ENCODE peak calls at places on chromosomes 12 and 14, in nine cellular contexts. K is adrenal gland; R is CD8-positive, alpha-beta memory T cell; D is IMR-90; S is cardiac muscle cell; X is neural progenitor cell; H is stomach; J is ovary; Y is effector memory CD4-positive, alpha-beta T cell. G is an unnamed sample.

GRCh38 chr14:53934778-53935414 is 21.7 kb downstream of the BMP4 start:
- DNase-seq in K (no peak), H (no peak), R (no peak), S (no peak), X (no peak), D (no peak), Y (no peak), J (no peak), G (no peak)

GRCh38 chr14:66388516-66388915 is 97.7 kb upstream of the CCDC196 start:
- DNase-seq in S (no peak), D (no peak), X (no peak), K (no peak), H (no peak), R (no peak), Y (no peak), J (no peak), G (no peak)

GRCh38 chr12:62933871-62934798 is 815 bp downstream of the PPM1H start:
- DNase-seq in H (peak; percentile 52), K (peak; percentile 43), J (peak; percentile 61), R (no peak), S (peak; percentile 61), X (peak; percentile 65), Y (no peak), D (peak; percentile 4), G (peak; percentile 54)

GRCh38 chr14:64232095-64232830 is 61.9 kb downstream of the ESR2 start:
- DNase-seq in S (no peak), R (no peak), Y (no peak), H (no peak), X (no peak), K (peak; percentile 87), D (peak; percentile 96), J (no peak), G (no peak)

GRCh38 chr14:97061714-97062113 is 264.5 kb downstream of the VRK1 start:
- DNase-seq in D (no peak), R (no peak), H (no peak), Y (no peak), J (no peak), X (no peak), S (no peak), K (no peak), G (no peak)

GRCh38 chr12:94584370-94584769 is 66.0 kb downstream of the TMCC3 start:
- DNase-seq in S (no peak), R (no peak), K (no peak), X (no peak), Y (no peak), J (no peak), H (no peak), D (no peak), G (no peak)

GRCh38 chr14:88168498-88169165 is 154.4 kb downstream of the KCNK10 start:
- DNase-seq in J (no peak), H (peak; percentile 57), S (peak; percentile 30), D (peak; percentile 16), Y (peak; percentile 29), K (peak; percentile 52), X (peak; percentile 36), R (peak; percentile 50), G (peak; percentile 21)

GRCh38 chr12:57487055-57487596 is 742 bp upstream of the MARS1 start:
- DNase-seq in D (no peak), R (no peak), H (no peak), J (no peak), S (no peak), K (no peak), X (no peak), Y (no peak), G (no peak)

GRCh38 chr14:65010211-65010931 is 23.7 kb downstream of the FNTB start:
- DNase-seq in X (no peak), K (no peak), J (no peak), R (no peak), D (no peak), Y (no peak), H (no peak), S (no peak), G (no peak)

GRCh38 chr12:12922191-12922616 is 29.8 kb downstream of the GPRC5D start:
- DNase-seq in R (no peak), J (no peak), D (peak; percentile 76), K (no peak), X (no peak), Y (no peak), H (no peak), S (no peak), G (peak; percentile 38)

GRCh38 chr12:115597157-115597712 is 680.3 kb downstream of the MED13L start:
- DNase-seq in H (no peak), R (no peak), D (peak; percentile 35), X (no peak), Y (no peak), S (no peak), J (no peak), K (no peak), G (no peak)

GRCh38 chr12:130748786-130749185 is 32.7 kb upstream of the RIMBP2 start:
- DNase-seq in S (no peak), X (no peak), R (no peak), D (no peak), H (no peak), J (no peak), K (no peak), Y (no peak), G (no peak)

GRCh38 chr14:100531591-100532121 is 55.6 kb downstream of the BEGAIN start:
- DNase-seq in K (no peak), H (peak; percentile 17), D (no peak), R (no peak), Y (no peak), J (peak; percentile 37), X (no peak), S (no peak), G (no peak)

GRCh38 chr14:39229222-39229543 is 4.5 kb upstream of the MIA2 start:
- DNase-seq in H (no peak), K (no peak), Y (peak; percentile 26), D (peak; percentile 7), X (no peak), J (no peak), R (peak; percentile 74), S (no peak), G (no peak)

GRCh38 chr14:32808574-32809098 is 130.0 kb upstream of the NPAS3 start:
- DNase-seq in K (no peak), D (no peak), X (no peak), R (no peak), Y (no peak), H (no peak), S (no peak), J (no peak), G (peak; percentile 21)

DNA sequence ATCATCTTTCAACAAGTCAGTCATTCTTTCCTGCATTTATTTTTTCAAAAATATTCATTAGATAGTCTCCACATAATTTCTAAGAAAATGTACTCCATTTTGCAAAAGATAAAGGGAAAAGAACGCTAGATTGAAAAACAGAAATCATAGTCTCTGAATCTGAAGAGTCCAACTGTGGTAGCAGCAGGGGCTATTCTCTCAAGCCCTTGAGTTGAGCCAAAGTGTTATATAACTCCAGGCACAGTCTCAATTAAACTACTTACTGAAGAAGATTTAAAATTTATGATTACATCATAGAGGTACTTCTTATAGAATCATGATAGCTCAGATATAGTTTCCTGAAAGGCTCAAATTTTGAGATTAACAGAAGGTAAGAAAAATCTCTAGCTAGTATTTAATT is 5.8 kb downstream of the LDHB start:
- DNase-seq in D (no peak), J (no peak), R (no peak), X (no peak), H (no peak), Y (no peak), K (no peak), S (no peak), G (no peak)
- H3K4me1 ChIP-seq in D (peaks cover 3% of the 10 kb centered on the region), J (peaks cover 2% of the 10 kb centered on the region), R (peaks cover 71% of the 10 kb centered on the region), X (peaks cover 37% of the 10 kb centered on the region), H (peaks cover 62% of the 10 kb centered on the region), Y (peaks cover 29% of the 10 kb centered on the region), K (peaks cover 3% of the 10 kb centered on the region), S (peaks cover 11% of the 10 kb centered on the region), G (peaks cover 79% of the 10 kb centered on the region)

DNA sequence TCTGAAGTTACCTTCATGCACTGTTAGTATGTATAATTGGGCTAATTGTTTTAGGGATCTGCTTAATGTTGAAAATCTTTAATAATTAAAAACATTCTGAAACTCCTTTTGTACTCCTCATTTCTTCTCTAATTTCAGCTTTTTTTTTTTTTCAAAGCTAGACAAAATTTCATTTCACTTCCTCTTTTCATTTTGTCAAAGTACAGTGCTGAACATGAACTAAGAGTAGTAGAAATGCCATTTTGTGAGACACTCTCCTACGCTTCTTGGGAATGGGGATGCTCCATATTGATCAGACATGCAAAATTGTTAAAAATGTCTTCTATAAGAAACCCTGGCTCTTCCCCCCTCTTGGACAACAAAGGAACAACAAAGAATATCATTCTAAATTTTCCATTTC is 1.7 kb downstream of the ABCD2 start:
- DNase-seq in J (no peak), R (no peak), Y (no peak), D (no peak), H (no peak), S (no peak), X (no peak), K (no peak), G (no peak)
- H3K4me3 ChIP-seq in J (no peak overlapping the region), R (peak overlapping the region; percentile 71), Y (peak overlapping the region; percentile 72), D (no peak overlapping the region), H (no peak overlapping the region), S (no peak overlapping the region), X (no peak overlapping the region), K (no peak overlapping the region), G (peak overlapping the region; percentile 55)

GRCh38 chr14:90547250-90547649 is 150.4 kb downstream of the CALM1 start:
- DNase-seq in R (no peak), X (no peak), H (no peak), K (no peak), S (no peak), Y (no peak), D (no peak), J (no peak), G (no peak)
- H3K27ac ChIP-seq in R (no peak overlapping the region), X (no peak overlapping the region), H (peak overlapping the region; percentile 74), K (no peak overlapping the region), S (no peak overlapping the region), Y (no peak overlapping the region), D (no peak overlapping the region), J (no peak overlapping the region), G (no peak overlapping the region)

GRCh38 chr12:64671682-64672081 is 61.4 kb downstream of the RASSF3 start:
- DNase-seq in D (no peak), K (no peak), X (no peak), S (no peak), J (no peak), R (no peak), Y (no peak), H (no peak), G (no peak)

GRCh38 chr12:64670856-64671639 is 60.8 kb downstream of the RASSF3 start:
- DNase-seq in S (peak; percentile 61), D (peak; percentile 69), H (peak; percentile 54), Y (no peak), R (no peak), X (no peak), K (peak; percentile 62), J (no peak), G (no peak)

GRCh38 chr12:64669270-64669842 is 59.1 kb downstream of the RASSF3 start:
- DNase-seq in R (peak; percentile 84), H (peak; percentile 73), S (peak; percentile 62), K (peak; percentile 78), J (peak; percentile 69), Y (peak; percentile 55), D (peak; percentile 11), X (no peak), G (peak; percentile 70)

GRCh38 chr12:64672925-64673409 is 62.7 kb downstream of the RASSF3 start:
- DNase-seq in X (no peak), R (peak; percentile 27), S (no peak), K (peak; percentile 71), H (peak; percentile 84), J (peak; percentile 74), D (peak; percentile 66), Y (no peak), G (peak; percentile 56)

DNA sequence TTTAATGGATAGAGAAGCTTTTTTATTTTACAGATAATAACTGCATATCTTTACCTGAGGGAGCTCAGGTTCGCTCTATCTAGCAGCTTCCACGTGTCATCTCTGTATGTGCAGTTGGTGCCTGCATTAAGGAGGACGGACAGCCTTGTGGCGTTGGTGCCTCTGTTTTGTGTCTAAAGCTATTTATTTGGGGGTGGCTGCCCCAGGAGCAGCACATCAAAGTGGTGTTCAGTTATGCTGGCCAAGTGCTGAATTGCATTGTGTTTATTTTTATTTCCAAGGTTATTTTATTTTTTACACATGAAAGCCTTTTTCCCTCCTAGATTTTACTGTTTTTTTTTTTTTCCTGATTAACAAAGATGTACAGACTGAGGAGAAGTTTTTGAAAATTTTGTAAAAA is 59.7 kb downstream of the RASSF3 start:
- DNase-seq in J (no peak), X (no peak), Y (no peak), S (no peak), D (no peak), R (peak; percentile 31), H (no peak), K (no peak), G (no peak)
- H3K4me1 ChIP-seq in J (peaks cover 34% of the 10 kb centered on the region), X (peaks cover 25% of the 10 kb centered on the region), Y (peaks cover 79% of the 10 kb centered on the region), S (peaks cover 86% of the 10 kb centered on the region), D (peaks cover 32% of the 10 kb centered on the region), R (peaks cover 94% of the 10 kb centered on the region), H (peaks cover 99% of the 10 kb centered on the region), K (peaks cover 76% of the 10 kb centered on the region), G (peaks cover 93% of the 10 kb centered on the region)